ENCODE peak calls at places on chromosome 10, in five cellular contexts. A is BE2C, X is left ventricle myocardium inferior, S is foreskin fibroblast, H is stomach. L is an unnamed sample.

GRCh38 chr10:42984761-42985325 is 92.0 kb upstream of the RET start:
- DNase-seq in A (peak; percentile 4), X (no peak), S (no peak), H (peak; percentile 18), L (no peak)

GRCh38 chr10:124622866-124623536 is 121.2 kb downstream of the FAM53B start:
- DNase-seq in A (no peak), X (no peak), S (no peak), H (no peak), L (no peak)

GRCh38 chr10:28679941-28680752 is 2.8 kb downstream of the BAMBI start:
- DNase-seq in A (peak; percentile 55), X (no peak), S (no peak), H (no peak), L (no peak)

GRCh38 chr10:69102429-69102828 is 14.5 kb downstream of the SRGN start:
- DNase-seq in A (no peak), X (no peak), S (no peak), H (no peak), L (no peak)

GRCh38 chr10:118958559-118958958 is 71.0 kb upstream of the NANOS1 start:
- DNase-seq in A (no peak), X (no peak), S (no peak), H (no peak), L (no peak)

GRCh38 chr10:96833220-96834001 is 1.3 kb downstream of the LCOR start:
- DNase-seq in A (peak; percentile 33), X (peak; percentile 24), S (peak; percentile 34), H (peak; percentile 27), L (no peak)

GRCh38 chr10:27643296-27643695 is 102.3 kb downstream of the MKX start:
- DNase-seq in A (no peak), X (no peak), S (no peak), H (no peak), L (no peak)

GRCh38 chr10:97538401-97538800 is 34.2 kb upstream of the ANKRD2 start:
- DNase-seq in A (no peak), X (no peak), S (peak; percentile 50), H (no peak), L (no peak)

GRCh38 chr10:121595806-121596667 is 2.2 kb downstream of the FGFR2 start:
- DNase-seq in A (no peak), X (no peak), S (no peak), H (no peak), L (no peak)

GRCh38 chr10:80206277-80206655 is 929 bp upstream of the ANXA11 start:
- DNase-seq in A (no peak), X (no peak), S (no peak), H (no peak), L (no peak)

GRCh38 chr10:76428541-76429330 is 997.3 kb downstream of the LRMDA start:
- DNase-seq in A (no peak), X (no peak), S (peak; percentile 95), H (no peak), L (peak; percentile 85)

GRCh38 chr10:123274513-123275182 is 120.4 kb downstream of the BUB3 start:
- DNase-seq in A (no peak), X (no peak), S (no peak), H (no peak), L (no peak)

GRCh38 chr10:118694848-118695247 is 59.9 kb downstream of the CACUL1 start:
- DNase-seq in A (no peak), X (no peak), S (peak; percentile 74), H (no peak), L (no peak)

GRCh38 chr10:132359305-132360040 is 27.5 kb downstream of the LRRC27 start:
- DNase-seq in A (no peak), X (peak; percentile 62), S (no peak), H (no peak), L (no peak)

GRCh38 chr10:37854606-37855005 is 2.8 kb downstream of the ZNF248 start:
- DNase-seq in A (no peak), X (no peak), S (peak; percentile 60), H (no peak), L (no peak)

GRCh38 chr10:68202965-68203358 is 29.0 kb downstream of the ATOH7 start:
- DNase-seq in A (no peak), X (no peak), S (peak; percentile 63), H (no peak), L (no peak)

GRCh38 chr10:99698504-99699080 is 33.3 kb downstream of the COX15 start:
- DNase-seq in A (no peak), X (no peak), S (no peak), H (no peak), L (no peak)

GRCh38 chr10:53977262-53977661 is 823.8 kb downstream of the PCDH15 start:
- DNase-seq in A (no peak), X (no peak), S (no peak), H (no peak), L (no peak)

GRCh38 chr10:73094249-73094850 is 2.3 kb downstream of the P4HA1 start:
- DNase-seq in A (no peak), X (no peak), S (peak; percentile 48), H (no peak), L (no peak)

GRCh38 chr10:84539244-84539643 is 210.9 kb downstream of the CCSER2 start:
- DNase-seq in A (no peak), X (no peak), S (peak; percentile 65), H (no peak), L (no peak)

GRCh38 chr10:97428572-97428981 is 2.6 kb downstream of the PGAM1 start:
- DNase-seq in A (no peak), X (no peak), S (peak; percentile 52), H (no peak), L (no peak)

GRCh38 chr10:92239185-92239599 is 51.7 kb downstream of the CPEB3 start:
- DNase-seq in A (no peak), X (no peak), S (no peak), H (no peak), L (no peak)

GRCh38 chr10:61215276-61215675 is 237.9 kb downstream of the TMEM26 start:
- DNase-seq in A (no peak), X (no peak), S (no peak), H (no peak), L (no peak)

GRCh38 chr10:115417585-115418265 is 324.6 kb downstream of the ATRNL1 start:
- DNase-seq in A (peak; percentile 63), X (no peak), S (peak; percentile 79), H (no peak), L (peak; percentile 30)

GRCh38 chr10:70960783-70961570 is 72.6 kb upstream of the PCBD1 start:
- DNase-seq in A (no peak), X (no peak), S (no peak), H (no peak), L (no peak)

GRCh38 chr10:70964281-70964680 is 75.9 kb upstream of the PCBD1 start:
- DNase-seq in A (no peak), X (no peak), S (no peak), H (no peak), L (no peak)

GRCh38 chr10:70964881-70965280 is 76.5 kb upstream of the PCBD1 start:
- DNase-seq in A (no peak), X (no peak), S (no peak), H (no peak), L (no peak)

GRCh38 chr10:70963271-70963670 is 74.9 kb upstream of the PCBD1 start:
- DNase-seq in A (no peak), X (no peak), S (no peak), H (no peak), L (no peak)

DNA sequence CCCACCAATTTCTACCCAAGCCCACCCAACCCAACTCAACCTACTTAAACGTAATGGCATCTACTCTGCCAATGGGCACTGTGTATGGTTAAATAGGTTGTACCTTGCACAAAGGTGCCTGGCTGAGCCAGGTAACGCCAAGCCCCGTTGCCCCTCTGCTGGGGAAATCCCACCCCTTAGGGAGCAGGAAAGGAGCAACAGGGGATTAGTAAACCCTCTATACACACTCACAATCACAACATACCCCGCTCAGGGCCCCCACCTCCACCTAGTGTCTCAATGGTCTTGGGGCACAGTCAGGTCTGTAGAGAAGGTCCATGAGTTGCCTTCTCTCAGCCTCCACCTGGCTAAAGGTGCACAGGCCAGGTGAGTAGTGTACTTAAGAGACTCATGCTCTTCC is 74.3 kb upstream of the PCBD1 start:
- DNase-seq in A (no peak), X (no peak), S (no peak), H (no peak), L (no peak)
- H3K4me3 ChIP-seq in A (no peak overlapping the region), X (no peak overlapping the region), S (no peak overlapping the region), H (no peak overlapping the region), L (no peak overlapping the region)

DNA sequence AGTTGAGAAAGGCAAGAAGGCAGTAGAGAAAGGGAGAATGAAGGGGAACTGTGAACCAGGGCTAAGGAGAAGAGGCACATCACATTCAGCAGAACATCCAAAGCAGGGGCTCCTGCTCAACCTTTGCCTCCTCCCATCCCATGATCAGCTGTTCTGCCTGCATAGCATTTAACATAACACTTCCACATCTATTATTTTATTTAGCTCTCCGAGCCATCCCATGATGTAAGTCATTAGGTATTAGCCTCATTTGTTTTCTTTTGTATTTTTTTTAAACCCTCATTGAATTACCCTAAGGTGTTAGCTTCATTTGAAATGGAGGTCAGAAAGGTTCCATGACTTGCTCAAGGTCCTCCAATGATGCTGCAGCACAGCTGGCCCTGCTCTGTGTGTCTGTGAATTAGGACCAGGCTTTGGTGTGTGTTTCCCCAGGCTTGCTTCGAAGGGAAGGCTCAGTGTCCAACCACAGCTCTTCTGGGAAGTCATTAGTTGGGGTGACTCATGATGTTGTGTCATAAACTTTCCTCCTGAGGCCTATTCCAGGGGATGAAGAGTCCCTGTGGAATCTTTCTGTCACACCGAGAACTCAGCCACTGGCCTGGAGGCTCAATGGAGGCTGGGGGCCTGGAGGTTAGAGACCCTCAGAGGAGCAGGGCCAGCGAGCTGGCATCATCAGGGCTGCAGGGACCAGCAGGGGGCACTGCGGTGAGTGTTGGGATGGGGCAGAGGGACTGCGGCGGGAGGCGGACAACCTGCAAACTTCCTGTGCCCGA is 16.5 kb downstream of the NPFFR1 start:
- DNase-seq in A (peak; percentile 27), X (no peak), S (peak; percentile 99), H (no peak), L (peak; percentile 94)
- TF ChIP-seq CTCF in A (peak; percentile 28), X (peak; percentile 37), S (no peak), H (no peak), L (peak; percentile 37)

GRCh38 chr10:78772083-78772482 is 296.7 kb upstream of the ZMIZ1 start:
- DNase-seq in A (no peak), X (no peak), S (no peak), H (no peak), L (no peak)

GRCh38 chr10:78772986-78773530 is 295.7 kb upstream of the ZMIZ1 start:
- DNase-seq in A (no peak), X (no peak), S (no peak), H (no peak), L (no peak)

GRCh38 chr10:78770167-78771090 is 298.3 kb upstream of the ZMIZ1 start:
- DNase-seq in A (no peak), X (no peak), S (no peak), H (no peak), L (no peak)

GRCh38 chr10:78771215-78771614 is 297.6 kb upstream of the ZMIZ1 start:
- DNase-seq in A (no peak), X (no peak), S (no peak), H (no peak), L (no peak)

DNA sequence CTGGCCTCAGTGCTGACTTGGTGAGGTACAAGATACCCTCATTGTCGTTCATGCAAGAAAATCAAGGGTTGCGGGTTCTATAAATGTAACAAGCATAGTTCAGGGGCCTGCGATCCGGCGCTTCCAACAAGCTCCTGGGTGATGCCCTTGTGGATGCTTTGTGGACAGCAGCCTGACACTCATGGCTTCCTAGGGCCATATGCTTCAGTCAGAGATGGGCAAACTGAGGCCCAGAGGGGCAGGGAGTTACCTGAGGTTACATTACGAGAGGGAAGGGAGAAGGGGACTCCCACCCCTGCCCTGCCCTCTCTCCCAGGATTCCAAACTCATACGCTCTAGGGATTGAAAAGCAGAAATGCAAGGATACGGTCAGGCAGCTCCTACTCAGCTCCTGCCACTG is 296.3 kb upstream of the ZMIZ1 start:
- DNase-seq in A (no peak), X (no peak), S (no peak), H (no peak), L (no peak)
- H3K4me3 ChIP-seq in A (no peak overlapping the region), X (no peak overlapping the region), S (no peak overlapping the region), H (no peak overlapping the region), L (no peak overlapping the region)

GRCh38 chr10:74991435-74991834 is 120.0 kb upstream of the SAMD8 start:
- DNase-seq in A (no peak), X (no peak), S (peak; percentile 34), H (no peak), L (peak; percentile 12)
- TF ChIP-seq CTCF in A (peak; percentile 55), X (peak; percentile 25), S (peak; percentile 22), H (peak; percentile 20), L (peak; percentile 28)